ENCODE peak calls at places on chromosomes 16 and 17, in four cellular contexts. One of them, this sample, is unnamed.

GRCh38 chr17:32349503-32349853 is 479 bp upstream of the ZNF207 start:
- DNase-seq in progenitor cell of endocrine pancreas: no peak
- DNase-seq in cardiac muscle cell: no peak
- DNase-seq in epithelial cell of esophagus: peak
- DNase-seq in this sample: no peak

GRCh38 chr17:45310380-45311324 is 6.2 kb downstream of the MAP3K14 start:
- DNase-seq in progenitor cell of endocrine pancreas: no peak
- DNase-seq in epithelial cell of esophagus: no peak
- DNase-seq in cardiac muscle cell: no peak
- DNase-seq in this sample: no peak

GRCh38 chr17:3678095-3678820 is 9.6 kb downstream of the EMC6 start:
- DNase-seq in cardiac muscle cell: no peak
- DNase-seq in epithelial cell of esophagus: no peak
- DNase-seq in progenitor cell of endocrine pancreas: no peak
- DNase-seq in this sample: peak

GRCh38 chr17:80984749-80985148 is 6.9 kb upstream of the CHMP6 start:
- DNase-seq in epithelial cell of esophagus: peak
- DNase-seq in progenitor cell of endocrine pancreas: no peak
- DNase-seq in cardiac muscle cell: peak
- DNase-seq in this sample: peak

GRCh38 chr16:66551788-66552287 is 538 bp upstream of the CKLF start:
- DNase-seq in cardiac muscle cell: no peak
- DNase-seq in epithelial cell of esophagus: no peak
- DNase-seq in progenitor cell of endocrine pancreas: no peak
- DNase-seq in this sample: no peak

GRCh38 chr17:32256695-32257013 is 9.0 kb upstream of the RHBDL3 start:
- DNase-seq in cardiac muscle cell: no peak
- DNase-seq in progenitor cell of endocrine pancreas: no peak
- DNase-seq in epithelial cell of esophagus: no peak
- DNase-seq in this sample: no peak

GRCh38 chr17:32519769-32520701 is 33.2 kb downstream of the CDK5R1 start:
- DNase-seq in progenitor cell of endocrine pancreas: no peak
- DNase-seq in cardiac muscle cell: no peak
- DNase-seq in epithelial cell of esophagus: peak
- DNase-seq in this sample: no peak

GRCh38 chr16:88754912-88755744 is 29.9 kb downstream of the PIEZO1 start:
- DNase-seq in epithelial cell of esophagus: peak
- DNase-seq in progenitor cell of endocrine pancreas: no peak
- DNase-seq in cardiac muscle cell: no peak
- DNase-seq in this sample: peak

GRCh38 chr17:22514315-22514714 is 822.0 kb downstream of the KCNJ18 start:
- DNase-seq in progenitor cell of endocrine pancreas: no peak
- DNase-seq in cardiac muscle cell: no peak
- DNase-seq in epithelial cell of esophagus: no peak
- DNase-seq in this sample: no peak

GRCh38 chr17:22512057-22512456 is 819.7 kb downstream of the KCNJ18 start:
- DNase-seq in progenitor cell of endocrine pancreas: no peak
- DNase-seq in epithelial cell of esophagus: no peak
- DNase-seq in cardiac muscle cell: no peak
- DNase-seq in this sample: no peak

GRCh38 chr17:22511431-22511830 is 819.1 kb downstream of the KCNJ18 start:
- DNase-seq in epithelial cell of esophagus: no peak
- DNase-seq in cardiac muscle cell: no peak
- DNase-seq in progenitor cell of endocrine pancreas: no peak
- DNase-seq in this sample: no peak

GRCh38 chr17:22512506-22512905 is 820.2 kb downstream of the KCNJ18 start:
- DNase-seq in epithelial cell of esophagus: no peak
- DNase-seq in cardiac muscle cell: no peak
- DNase-seq in progenitor cell of endocrine pancreas: no peak
- DNase-seq in this sample: no peak

DNA sequence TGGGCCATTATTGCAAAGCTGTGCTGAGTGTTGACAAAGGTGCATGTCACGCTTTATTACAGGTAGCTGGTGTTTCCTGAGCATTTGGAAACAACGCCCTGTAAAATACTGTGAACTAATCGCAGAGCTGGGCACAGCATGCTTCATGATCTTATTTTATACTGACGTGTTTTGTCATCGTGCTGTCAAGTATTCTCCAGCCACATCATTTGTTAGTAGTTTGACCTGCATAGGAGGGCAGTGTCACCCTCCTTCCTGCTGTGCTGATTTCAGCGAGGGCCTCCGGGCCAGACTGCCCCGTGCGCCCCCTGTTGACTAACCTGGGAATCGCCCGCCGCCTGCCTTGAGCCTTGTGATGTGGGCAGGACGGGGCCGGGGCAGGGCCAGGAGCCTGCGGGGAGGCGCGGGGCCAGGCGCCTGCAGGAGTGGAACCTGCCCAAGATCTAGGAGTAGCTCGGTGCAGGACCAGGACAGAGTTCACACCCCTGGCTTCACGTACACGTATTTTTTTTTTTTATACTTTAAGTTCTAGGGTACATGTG is 820.7 kb downstream of the KCNJ18 start:
- DNase-seq in epithelial cell of esophagus: no peak
- DNase-seq in progenitor cell of endocrine pancreas: no peak
- DNase-seq in cardiac muscle cell: no peak
- DNase-seq in this sample: no peak
- TF ChIP-seq CTCF in epithelial cell of esophagus: no peak
- TF ChIP-seq CTCF in progenitor cell of endocrine pancreas: no peak
- TF ChIP-seq CTCF in cardiac muscle cell: no peak
- TF ChIP-seq CTCF in this sample: no peak

GRCh38 chr17:58092797-58093385 is 9.7 kb downstream of the DYNLL2 start:
- DNase-seq in cardiac muscle cell: no peak
- DNase-seq in epithelial cell of esophagus: peak
- DNase-seq in progenitor cell of endocrine pancreas: no peak
- DNase-seq in this sample: peak

GRCh38 chr17:58094118-58094517 is 10.9 kb downstream of the DYNLL2 start:
- DNase-seq in progenitor cell of endocrine pancreas: no peak
- DNase-seq in epithelial cell of esophagus: no peak
- DNase-seq in cardiac muscle cell: no peak
- DNase-seq in this sample: no peak

GRCh38 chr17:58097384-58098088 is 14.3 kb downstream of the DYNLL2 start:
- DNase-seq in progenitor cell of endocrine pancreas: no peak
- DNase-seq in cardiac muscle cell: no peak
- DNase-seq in epithelial cell of esophagus: no peak
- DNase-seq in this sample: no peak

GRCh38 chr17:58100506-58100905 is 17.3 kb downstream of the DYNLL2 start:
- DNase-seq in progenitor cell of endocrine pancreas: no peak
- DNase-seq in epithelial cell of esophagus: no peak
- DNase-seq in cardiac muscle cell: no peak
- DNase-seq in this sample: no peak

GRCh38 chr17:58096892-58097291 is 13.7 kb downstream of the DYNLL2 start:
- DNase-seq in epithelial cell of esophagus: no peak
- DNase-seq in cardiac muscle cell: no peak
- DNase-seq in progenitor cell of endocrine pancreas: no peak
- DNase-seq in this sample: no peak
- TF ChIP-seq CTCF in epithelial cell of esophagus: no peak
- TF ChIP-seq CTCF in cardiac muscle cell: no peak
- TF ChIP-seq CTCF in progenitor cell of endocrine pancreas: peak
- TF ChIP-seq CTCF in this sample: no peak

GRCh38 chr17:77281024-77281903 is 140.5 kb downstream of the SEC14L1 start:
- DNase-seq in progenitor cell of endocrine pancreas: peak
- DNase-seq in epithelial cell of esophagus: peak
- DNase-seq in cardiac muscle cell: peak
- DNase-seq in this sample: peak
- TF ChIP-seq CTCF in progenitor cell of endocrine pancreas: peak
- TF ChIP-seq CTCF in epithelial cell of esophagus: no peak
- TF ChIP-seq CTCF in cardiac muscle cell: no peak
- TF ChIP-seq CTCF in this sample: peak

DNA sequence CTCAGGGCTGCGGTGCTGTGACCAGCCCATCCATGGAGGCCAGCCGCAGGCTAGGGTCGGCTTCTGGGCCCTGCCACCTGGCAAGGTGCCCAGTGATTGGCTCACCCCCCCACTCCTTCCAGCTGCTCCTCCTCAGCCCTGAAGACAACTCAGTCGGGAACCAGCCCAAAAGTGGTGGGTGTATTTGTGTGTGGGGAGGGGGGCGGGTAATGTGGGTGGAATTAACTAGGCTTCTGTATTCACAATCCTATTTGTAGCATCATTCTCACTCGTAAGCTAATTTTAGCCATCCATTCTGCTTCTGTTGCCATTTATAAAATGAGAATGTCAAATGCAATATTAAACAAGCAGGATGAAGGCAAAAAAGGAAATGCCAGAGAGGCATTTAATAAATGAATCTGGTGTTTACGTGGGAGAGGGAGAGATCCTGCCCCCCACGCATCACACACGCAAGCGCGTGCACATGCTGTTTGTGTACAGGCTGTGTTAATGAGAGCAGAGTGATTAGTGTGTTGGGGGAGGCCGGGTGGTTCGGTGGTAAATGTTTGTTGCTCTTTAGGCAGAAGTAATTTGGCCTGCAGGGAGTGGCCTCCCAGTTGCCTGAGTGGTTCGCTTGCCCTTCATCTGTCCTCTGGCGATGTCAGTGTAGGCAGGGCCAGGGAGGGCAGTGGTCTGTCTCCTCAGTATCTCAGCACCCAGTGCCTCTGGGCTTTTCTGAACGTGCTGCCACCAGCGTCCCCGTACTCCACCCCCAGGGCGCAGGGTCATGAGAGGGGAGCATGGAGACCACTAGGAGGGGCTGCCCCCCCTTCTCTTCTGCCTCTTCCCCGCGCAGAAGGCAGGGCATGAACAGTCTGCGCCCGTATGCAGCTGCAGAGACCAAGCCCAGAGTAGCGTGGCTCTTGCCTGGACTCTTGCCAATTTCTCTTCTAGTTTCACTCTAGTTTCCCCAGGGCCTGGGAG is 140.0 kb downstream of the CCDC182 start:
- DNase-seq in cardiac muscle cell: peak
- DNase-seq in epithelial cell of esophagus: peak
- DNase-seq in progenitor cell of endocrine pancreas: no peak
- DNase-seq in this sample: no peak
- TF ChIP-seq CTCF in cardiac muscle cell: no peak
- TF ChIP-seq CTCF in epithelial cell of esophagus: no peak
- TF ChIP-seq CTCF in progenitor cell of endocrine pancreas: no peak
- TF ChIP-seq CTCF in this sample: no peak

GRCh38 chr17:51373489-51374194 is 113.3 kb downstream of the UTP18 start:
- DNase-seq in epithelial cell of esophagus: no peak
- DNase-seq in progenitor cell of endocrine pancreas: no peak
- DNase-seq in cardiac muscle cell: no peak
- DNase-seq in this sample: no peak
- TF ChIP-seq CTCF in epithelial cell of esophagus: no peak
- TF ChIP-seq CTCF in progenitor cell of endocrine pancreas: no peak
- TF ChIP-seq CTCF in cardiac muscle cell: no peak
- TF ChIP-seq CTCF in this sample: no peak

GRCh38 chr16:22971346-22971924 is 157.5 kb downstream of the HS3ST2 start:
- DNase-seq in cardiac muscle cell: no peak
- DNase-seq in epithelial cell of esophagus: no peak
- DNase-seq in progenitor cell of endocrine pancreas: no peak
- DNase-seq in this sample: no peak

GRCh38 chr16:22979038-22979437 is 165.1 kb downstream of the HS3ST2 start:
- DNase-seq in progenitor cell of endocrine pancreas: no peak
- DNase-seq in epithelial cell of esophagus: no peak
- DNase-seq in cardiac muscle cell: no peak
- DNase-seq in this sample: no peak

GRCh38 chr16:22973451-22973991 is 159.6 kb downstream of the HS3ST2 start:
- DNase-seq in epithelial cell of esophagus: no peak
- DNase-seq in progenitor cell of endocrine pancreas: no peak
- DNase-seq in cardiac muscle cell: no peak
- DNase-seq in this sample: no peak

GRCh38 chr16:22977294-22977697 is 163.3 kb downstream of the HS3ST2 start:
- DNase-seq in progenitor cell of endocrine pancreas: no peak
- DNase-seq in cardiac muscle cell: peak
- DNase-seq in epithelial cell of esophagus: peak
- DNase-seq in this sample: peak
- TF ChIP-seq CTCF in progenitor cell of endocrine pancreas: peak
- TF ChIP-seq CTCF in cardiac muscle cell: no peak
- TF ChIP-seq CTCF in epithelial cell of esophagus: peak
- TF ChIP-seq CTCF in this sample: peak

DNA sequence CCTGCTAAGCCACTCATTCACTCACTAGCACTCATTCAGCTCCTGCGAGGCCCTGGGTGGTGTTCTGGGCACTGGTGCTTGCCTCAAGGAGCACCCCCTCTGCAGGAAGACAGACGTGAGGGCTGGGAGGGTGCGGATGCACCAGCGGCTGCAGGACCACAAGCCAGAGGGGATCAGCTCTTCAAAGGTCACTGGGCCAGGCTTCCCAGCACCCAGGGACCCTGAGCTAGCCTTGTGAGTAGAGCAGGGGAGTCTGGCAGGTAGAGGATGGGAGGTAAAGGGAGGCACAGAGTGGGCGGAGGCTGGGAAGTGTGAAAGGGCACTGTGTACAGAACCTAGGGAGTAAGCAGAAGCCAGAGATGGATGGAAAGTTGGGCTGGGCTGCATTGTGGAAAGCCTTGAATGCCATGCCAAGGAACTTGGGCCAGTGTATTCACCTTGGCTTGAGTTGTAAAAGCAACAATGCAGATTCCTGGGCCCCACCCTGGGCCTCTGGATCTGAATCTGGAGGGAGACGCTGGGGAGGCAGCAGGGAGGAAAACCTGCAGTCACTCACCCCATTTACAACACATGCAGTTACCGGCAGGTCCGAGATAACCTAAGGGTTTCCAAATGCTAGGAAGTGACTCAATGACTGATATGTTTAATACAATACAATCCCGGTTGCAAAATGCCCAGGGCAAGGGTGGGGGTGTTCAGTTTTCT is 1.7 kb downstream of the IL4R start:
- DNase-seq in epithelial cell of esophagus: peak
- DNase-seq in progenitor cell of endocrine pancreas: no peak
- DNase-seq in cardiac muscle cell: peak
- DNase-seq in this sample: peak
- TF ChIP-seq CTCF in epithelial cell of esophagus: peak
- TF ChIP-seq CTCF in progenitor cell of endocrine pancreas: no peak
- TF ChIP-seq CTCF in cardiac muscle cell: peak
- TF ChIP-seq CTCF in this sample: peak

GRCh38 chr17:1545618-1546017 is 17.0 kb downstream of the PITPNA start:
- DNase-seq in epithelial cell of esophagus: peak
- DNase-seq in progenitor cell of endocrine pancreas: no peak
- DNase-seq in cardiac muscle cell: no peak
- DNase-seq in this sample: peak
- TF ChIP-seq CTCF in epithelial cell of esophagus: no peak
- TF ChIP-seq CTCF in progenitor cell of endocrine pancreas: no peak
- TF ChIP-seq CTCF in cardiac muscle cell: no peak
- TF ChIP-seq CTCF in this sample: no peak

GRCh38 chr16:3028716-3029319 is 5.0 kb downstream of the THOC6 start:
- DNase-seq in epithelial cell of esophagus: no peak
- DNase-seq in progenitor cell of endocrine pancreas: no peak
- DNase-seq in cardiac muscle cell: no peak
- DNase-seq in this sample: no peak
- TF ChIP-seq CTCF in epithelial cell of esophagus: no peak
- TF ChIP-seq CTCF in progenitor cell of endocrine pancreas: no peak
- TF ChIP-seq CTCF in cardiac muscle cell: no peak
- TF ChIP-seq CTCF in this sample: no peak

GRCh38 chr17:53516643-53517042 is 306.1 kb upstream of the KIF2B start:
- DNase-seq in epithelial cell of esophagus: peak
- DNase-seq in progenitor cell of endocrine pancreas: no peak
- DNase-seq in cardiac muscle cell: peak
- DNase-seq in this sample: peak
- TF ChIP-seq CTCF in epithelial cell of esophagus: peak
- TF ChIP-seq CTCF in progenitor cell of endocrine pancreas: peak
- TF ChIP-seq CTCF in cardiac muscle cell: peak
- TF ChIP-seq CTCF in this sample: peak